ENCODE peak calls at places on chromosomes 5 and 9, in four cellular contexts. Y is HFF-Myc, W is mammary epithelial cell, L is esophagus squamous epithelium. P is an unnamed sample.

GRCh38 chr9:105656131-105656921 is 5.9 kb upstream of the TAL2 start:
- DNase-seq in Y (no peak), W (peak; percentile 9), L (no peak), P (peak; percentile 50)

GRCh38 chr9:127897194-127897692 is 2.2 kb downstream of the ST6GALNAC6 start:
- DNase-seq in Y (no peak), W (no peak), L (no peak), P (peak; percentile 66)

GRCh38 chr5:154520861-154521453 is 42.9 kb upstream of the HAND1 start:
- DNase-seq in Y (no peak), W (no peak), L (no peak), P (peak; percentile 37)

GRCh38 chr9:77819672-77820071 is 171.6 kb upstream of the GNA14 start:
- DNase-seq in Y (no peak), W (no peak), L (no peak), P (no peak)

GRCh38 chr9:124780060-124780756 is 3.3 kb downstream of the OLFML2A start:
- DNase-seq in Y (no peak), W (no peak), L (no peak), P (no peak)

GRCh38 chr9:30065888-30066287 is 2318.6 kb upstream of the ACO1 start:
- DNase-seq in Y (no peak), W (no peak), L (no peak), P (no peak)

GRCh38 chr9:77030045-77030444 is 10.6 kb downstream of the FOXB2 start:
- DNase-seq in Y (no peak), W (no peak), L (no peak), P (no peak)

GRCh38 chr5:92330365-92330764 is 947.2 kb upstream of the ARRDC3 start:
- DNase-seq in Y (no peak), W (no peak), L (no peak), P (no peak)

GRCh38 chr5:172664018-172664417 is 23.0 kb downstream of the NEURL1B start:
- DNase-seq in Y (no peak), W (no peak), L (no peak), P (no peak)

GRCh38 chr5:172665049-172665541 is 24.0 kb downstream of the NEURL1B start:
- DNase-seq in Y (no peak), W (no peak), L (no peak), P (no peak)

GRCh38 chr5:172669808-172670402 is 28.8 kb downstream of the NEURL1B start:
- DNase-seq in Y (no peak), W (no peak), L (no peak), P (no peak)

GRCh38 chr5:172667786-172668735 is 27.0 kb downstream of the NEURL1B start:
- DNase-seq in Y (no peak), W (no peak), L (no peak), P (no peak)

GRCh38 chr5:172666251-172666650 is 25.2 kb downstream of the NEURL1B start:
- DNase-seq in Y (no peak), W (no peak), L (no peak), P (no peak)
- TF ChIP-seq CTCF in Y (no peak), W (no peak), L (no peak), P (no peak)

GRCh38 chr9:122001491-122002201 is 91.5 kb downstream of the TTLL11 start:
- DNase-seq in Y (no peak), W (no peak), L (no peak), P (no peak)

GRCh38 chr9:122008559-122008958 is 84.5 kb downstream of the TTLL11 start:
- DNase-seq in Y (no peak), W (no peak), L (no peak), P (no peak)

GRCh38 chr9:122007837-122008236 is 85.3 kb downstream of the TTLL11 start:
- DNase-seq in Y (no peak), W (no peak), L (no peak), P (no peak)

GRCh38 chr9:122004589-122004988 is 88.5 kb downstream of the TTLL11 start:
- DNase-seq in Y (no peak), W (no peak), L (no peak), P (no peak)

DNA sequence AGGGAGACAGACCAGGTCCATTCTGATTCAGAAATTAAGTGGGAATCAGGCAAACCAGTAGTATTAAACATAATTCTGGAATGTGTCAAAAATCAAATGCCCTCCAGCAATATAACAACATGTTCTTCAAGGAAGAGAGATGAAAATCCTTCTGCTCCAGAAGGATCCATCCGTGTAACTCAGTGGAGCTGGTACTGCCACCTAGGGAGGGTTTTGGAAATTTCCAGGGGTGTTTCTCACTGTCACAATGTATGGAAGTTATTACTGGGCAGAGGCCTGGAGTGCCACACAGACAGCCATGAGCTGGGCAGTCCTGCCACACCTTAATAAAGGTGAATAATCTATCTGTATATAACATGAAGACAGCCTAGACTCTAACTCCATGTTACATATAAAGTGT is 87.5 kb downstream of the TTLL11 start:
- DNase-seq in Y (no peak), W (peak; percentile 23), L (no peak), P (no peak)
- TF ChIP-seq CTCF in Y (peak; percentile 58), W (peak; percentile 59), L (no peak), P (peak; percentile 48)

GRCh38 chr5:72776684-72777083 is 39.8 kb upstream of the TNPO1 start:
- DNase-seq in Y (no peak), W (no peak), L (no peak), P (no peak)
- TF ChIP-seq CTCF in Y (no peak), W (no peak), L (no peak), P (no peak)

DNA sequence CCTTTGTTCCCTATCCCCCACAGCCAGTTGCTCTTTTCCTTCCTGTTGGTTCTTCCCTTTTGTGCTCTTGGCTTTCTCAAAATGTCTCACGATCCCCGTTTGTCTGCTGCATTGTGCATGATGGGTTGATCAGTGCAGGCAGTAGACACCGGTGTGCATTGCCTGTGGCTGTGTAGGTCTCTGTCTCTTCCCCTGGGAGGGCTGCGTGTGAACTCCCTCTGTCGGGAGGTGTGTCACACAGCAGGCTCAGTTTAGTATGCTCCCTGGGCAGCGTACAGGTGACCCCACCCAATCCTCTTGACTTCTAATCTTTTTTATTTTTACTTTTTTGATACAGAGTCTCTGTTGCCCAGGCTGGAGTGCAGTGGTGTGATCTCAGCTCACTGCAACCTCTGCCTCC is 265.3 kb downstream of the FSTL4 start:
- DNase-seq in Y (no peak), W (no peak), L (no peak), P (no peak)
- TF ChIP-seq CTCF in Y (peak; percentile 6), W (no peak), L (no peak), P (peak; percentile 29)

GRCh38 chr5:142319105-142319504 is 5.7 kb downstream of the SPRY4 start:
- DNase-seq in Y (no peak), W (no peak), L (no peak), P (no peak)
- TF ChIP-seq CTCF in Y (no peak), W (no peak), L (no peak), P (no peak)

P was measured in neural crest cell.